ENCODE peak calls at places on chromosomes 7 and 10, in four cellular contexts. A is H1, J is IMR-90, K is mesendoderm. N is an unnamed sample.
A peak's percentile ranks its signal among the peaks of the same experiment; 100 is the strongest.

GRCh38 chr10:73815719-73816030 is 4.3 kb upstream of the NDST2 start:
- DNase-seq in A (no peak), J (no peak), K (no peak), N (no peak)

GRCh38 chr10:31142026-31142425 is 110.4 kb upstream of the ZNF438 start:
- DNase-seq in A (no peak), J (peak; percentile 90), K (no peak), N (no peak)

GRCh38 chr10:6647811-6648526 is 67.9 kb upstream of the PRKCQ start:
- DNase-seq in A (peak; percentile 58), J (no peak), K (peak; percentile 90), N (peak; percentile 86)

GRCh38 chr7:80133361-80134104 is 1.1 kb upstream of the GNAI1 start:
- DNase-seq in A (no peak), J (peak; percentile 50), K (peak; percentile 86), N (no peak)

GRCh38 chr10:97849101-97849490 is 547 bp upstream of the GOLGA7B start:
- DNase-seq in A (no peak), J (no peak), K (no peak), N (no peak)

GRCh38 chr7:24472093-24472492 is 101.2 kb upstream of the PALS2 start:
- DNase-seq in A (no peak), J (peak; percentile 40), K (no peak), N (no peak)

GRCh38 chr7:108335264-108335918 is 120.8 kb downstream of the NRCAM start:
- DNase-seq in A (no peak), J (no peak), K (no peak), N (no peak)

GRCh38 chr10:70448236-70448635 is 6.8 kb upstream of the NODAL start:
- DNase-seq in A (no peak), J (no peak), K (no peak), N (no peak)

GRCh38 chr7:108147031-108147563 is 16.9 kb upstream of the LAMB4 start:
- DNase-seq in A (no peak), J (no peak), K (no peak), N (no peak)

GRCh38 chr10:114320249-114321116 is 81.4 kb downstream of the VWA2 start:
- DNase-seq in A (no peak), J (no peak), K (peak; percentile 69), N (peak; percentile 54)

GRCh38 chr10:101001225-101002035 is 1.8 kb downstream of the LZTS2 start:
- DNase-seq in A (no peak), J (peak; percentile 95), K (peak; percentile 73), N (no peak)

GRCh38 chr10:86684305-86684704 is 16.0 kb downstream of the LDB3 start:
- DNase-seq in A (no peak), J (peak; percentile 35), K (peak; percentile 73), N (peak; percentile 66)

GRCh38 chr7:122975341-122975740 is 20.2 kb downstream of the TAS2R16 start:
- DNase-seq in A (no peak), J (no peak), K (no peak), N (no peak)

GRCh38 chr7:144011458-144012230 is 11.5 kb downstream of the OR6B1 start:
- DNase-seq in A (no peak), J (peak; percentile 51), K (no peak), N (no peak)

GRCh38 chr10:11344081-11344480 is 267.4 kb downstream of the USP6NL start:
- DNase-seq in A (no peak), J (no peak), K (no peak), N (no peak)
- H3K18ac ChIP-seq in A (no peak overlapping the region), J (no peak overlapping the region), K (no peak overlapping the region), N (no peak overlapping the region)

GRCh38 chr7:127392566-127393369 is at the start of gene ZNF800:
- DNase-seq in A (peak; percentile 38), J (peak; percentile 82), K (peak; percentile 88), N (peak; percentile 86)
- H2BK15ac ChIP-seq in A (no peak within 1 kb of the TSS), J (peak within 1 kb of the TSS; percentile 10), K (no peak within 1 kb of the TSS), N (no peak within 1 kb of the TSS)

GRCh38 chr10:96685297-96685696 is 35.0 kb downstream of the PIK3AP1 start:
- DNase-seq in A (no peak), J (no peak), K (no peak), N (no peak)
- H3K56ac ChIP-seq in A (no peak overlapping the region), J (no peak overlapping the region), K (no peak overlapping the region), N (no peak overlapping the region)

DNA sequence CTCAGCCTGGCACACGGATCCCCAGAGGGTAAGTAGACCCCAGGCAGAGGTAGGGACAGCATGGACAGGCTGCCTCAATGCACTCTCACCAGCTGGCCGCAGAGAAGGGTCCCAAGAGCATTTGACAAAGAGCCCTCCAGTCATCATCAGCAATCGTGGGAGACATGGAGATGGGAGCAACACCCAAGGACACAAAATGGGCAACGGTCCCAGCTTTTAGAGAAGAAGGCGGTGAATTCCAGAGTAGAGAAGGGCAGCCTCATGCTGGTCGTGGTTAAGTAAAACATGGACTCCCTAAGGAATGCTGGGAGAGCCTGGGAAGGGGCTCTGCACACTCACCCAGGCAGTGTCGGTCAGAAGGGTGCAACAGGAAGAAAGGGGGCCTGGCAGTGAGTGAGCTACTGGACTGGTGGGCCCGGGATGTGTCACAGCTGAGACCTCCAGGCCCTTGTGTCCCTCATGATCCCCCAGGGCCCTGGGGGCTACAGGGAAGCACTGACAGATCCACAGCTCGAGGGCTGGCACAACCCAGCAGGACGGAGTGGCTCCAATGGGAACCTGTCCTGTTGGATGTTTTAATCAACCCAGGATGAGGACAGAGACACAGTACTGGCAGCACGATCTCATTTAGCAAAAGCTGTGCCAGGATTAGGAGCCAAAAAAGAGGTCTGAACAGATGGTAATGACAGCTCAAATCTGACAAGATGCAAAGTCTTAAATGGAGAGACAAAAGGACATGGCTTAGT is 147.1 kb downstream of the NEURL1 start:
- DNase-seq in A (no peak), J (no peak), K (no peak), N (no peak)
- H3K18ac ChIP-seq in A (peak overlapping the region; percentile 48), J (no peak overlapping the region), K (no peak overlapping the region), N (no peak overlapping the region)

GRCh38 chr10:5070648-5071410 is 23.4 kb upstream of the AKR1C3 start:
- DNase-seq in A (no peak), J (peak; percentile 30), K (no peak), N (no peak)
- H2BK15ac ChIP-seq in A (no peak overlapping the region), J (no peak overlapping the region), K (no peak overlapping the region), N (no peak overlapping the region)

GRCh38 chr10:71828702-71829101 is 22.3 kb downstream of the PSAP start:
- DNase-seq in A (no peak), J (no peak), K (no peak), N (no peak)

GRCh38 chr10:71831646-71832552 is 19.2 kb downstream of the PSAP start:
- DNase-seq in A (no peak), J (peak; percentile 54), K (no peak), N (no peak)

GRCh38 chr10:71830726-71831125 is 20.3 kb downstream of the PSAP start:
- DNase-seq in A (no peak), J (no peak), K (no peak), N (no peak)

GRCh38 chr10:71827828-71828227 is 23.2 kb downstream of the PSAP start:
- DNase-seq in A (no peak), J (no peak), K (no peak), N (no peak)

DNA sequence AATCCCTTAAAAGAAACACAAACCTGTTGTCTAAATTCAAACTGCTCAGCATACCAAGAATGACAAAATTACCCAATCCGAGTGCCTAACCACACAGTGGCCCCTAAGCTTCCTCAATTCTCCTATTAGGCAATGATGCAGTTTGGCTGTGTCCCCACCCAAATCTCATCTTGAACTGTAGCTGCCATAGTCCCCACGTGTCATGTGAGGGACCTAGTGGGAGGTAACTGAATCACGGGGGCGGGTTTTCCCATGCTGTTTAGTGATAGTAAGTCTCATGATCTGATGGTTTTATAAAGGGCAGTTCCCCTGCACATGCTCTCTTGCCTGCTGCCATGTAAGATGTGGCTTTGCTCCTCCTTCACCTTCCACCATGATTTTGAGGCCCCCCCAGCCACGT is 21.9 kb downstream of the PSAP start:
- DNase-seq in A (no peak), J (no peak), K (no peak), N (no peak)
- H3K56ac ChIP-seq in A (no peak overlapping the region), J (no peak overlapping the region), K (no peak overlapping the region), N (no peak overlapping the region)